ENCODE peak calls at places on chromosomes 13 and 19, in ten cellular contexts. One of them, this sample, is unnamed.

GRCh38 chr19:32537626-32538025 is 43.4 kb upstream of the PDCD5 start:
- DNase-seq in IMR-90: no peak
- DNase-seq in germinal center: no peak
- DNase-seq in fibroblast of lung: no peak
- DNase-seq in NCI-H748 treated with DMSO at 0.1 percent for 48 hours: peak
- DNase-seq in GM04504: no peak
- DNase-seq in hippocampal formation: no peak
- DNase-seq in activated CD4-positive, CD25-positive, alpha-beta regulatory T cell: no peak
- DNase-seq in cardiac fibroblast: no peak
- DNase-seq in left colon: no peak
- DNase-seq in this sample: no peak

GRCh38 chr13:29940715-29941114 is 90.3 kb upstream of the UBL3 start:
- DNase-seq in cardiac fibroblast: no peak
- DNase-seq in NCI-H748 treated with DMSO at 0.1 percent for 48 hours: no peak
- DNase-seq in fibroblast of lung: no peak
- DNase-seq in hippocampal formation: no peak
- DNase-seq in left colon: no peak
- DNase-seq in germinal center: no peak
- DNase-seq in IMR-90: no peak
- DNase-seq in activated CD4-positive, CD25-positive, alpha-beta regulatory T cell: no peak
- DNase-seq in GM04504: no peak
- DNase-seq in this sample: no peak

GRCh38 chr13:85347251-85347650 is 452.0 kb downstream of the SLITRK6 start:
- DNase-seq in germinal center: no peak
- DNase-seq in cardiac fibroblast: no peak
- DNase-seq in fibroblast of lung: peak
- DNase-seq in hippocampal formation: no peak
- DNase-seq in activated CD4-positive, CD25-positive, alpha-beta regulatory T cell: no peak
- DNase-seq in GM04504: no peak
- DNase-seq in left colon: no peak
- DNase-seq in NCI-H748 treated with DMSO at 0.1 percent for 48 hours: no peak
- DNase-seq in IMR-90: peak
- DNase-seq in this sample: peak

GRCh38 chr13:32581177-32581786 is 5.0 kb upstream of the PDS5B start:
- DNase-seq in GM04504: no peak
- DNase-seq in germinal center: peak
- DNase-seq in cardiac fibroblast: peak
- DNase-seq in hippocampal formation: peak
- DNase-seq in activated CD4-positive, CD25-positive, alpha-beta regulatory T cell: no peak
- DNase-seq in IMR-90: peak
- DNase-seq in fibroblast of lung: peak
- DNase-seq in NCI-H748 treated with DMSO at 0.1 percent for 48 hours: peak
- DNase-seq in left colon: no peak
- DNase-seq in this sample: peak

GRCh38 chr13:65834897-65835296 is 1395.2 kb downstream of the PCDH9 start:
- DNase-seq in cardiac fibroblast: no peak
- DNase-seq in IMR-90: peak
- DNase-seq in activated CD4-positive, CD25-positive, alpha-beta regulatory T cell: no peak
- DNase-seq in GM04504: no peak
- DNase-seq in hippocampal formation: no peak
- DNase-seq in NCI-H748 treated with DMSO at 0.1 percent for 48 hours: no peak
- DNase-seq in germinal center: no peak
- DNase-seq in fibroblast of lung: peak
- DNase-seq in left colon: no peak
- DNase-seq in this sample: peak

GRCh38 chr19:29215322-29215845 is 2.4 kb upstream of the UQCRFS1 start:
- DNase-seq in hippocampal formation: no peak
- DNase-seq in left colon: no peak
- DNase-seq in GM04504: no peak
- DNase-seq in activated CD4-positive, CD25-positive, alpha-beta regulatory T cell: no peak
- DNase-seq in IMR-90: no peak
- DNase-seq in germinal center: no peak
- DNase-seq in fibroblast of lung: no peak
- DNase-seq in NCI-H748 treated with DMSO at 0.1 percent for 48 hours: no peak
- DNase-seq in cardiac fibroblast: no peak
- DNase-seq in this sample: no peak

GRCh38 chr19:54792814-54793213 is 10.6 kb upstream of the KIR2DL4 start:
- DNase-seq in cardiac fibroblast: no peak
- DNase-seq in NCI-H748 treated with DMSO at 0.1 percent for 48 hours: no peak
- DNase-seq in activated CD4-positive, CD25-positive, alpha-beta regulatory T cell: no peak
- DNase-seq in GM04504: no peak
- DNase-seq in fibroblast of lung: no peak
- DNase-seq in left colon: no peak
- DNase-seq in IMR-90: no peak
- DNase-seq in hippocampal formation: no peak
- DNase-seq in germinal center: no peak
- DNase-seq in this sample: no peak

GRCh38 chr13:41132512-41133152 is at the start of gene KBTBD6:
- DNase-seq in cardiac fibroblast: peak
- DNase-seq in NCI-H748 treated with DMSO at 0.1 percent for 48 hours: peak
- DNase-seq in GM04504: peak
- DNase-seq in hippocampal formation: peak
- DNase-seq in IMR-90: peak
- DNase-seq in left colon: peak
- DNase-seq in activated CD4-positive, CD25-positive, alpha-beta regulatory T cell: peak
- DNase-seq in germinal center: peak
- DNase-seq in fibroblast of lung: peak
- DNase-seq in this sample: peak

GRCh38 chr19:49361438-49362047 is 673 bp downstream of the TEAD2 start:
- DNase-seq in NCI-H748 treated with DMSO at 0.1 percent for 48 hours: no peak
- DNase-seq in activated CD4-positive, CD25-positive, alpha-beta regulatory T cell: no peak
- DNase-seq in IMR-90: peak
- DNase-seq in GM04504: peak
- DNase-seq in fibroblast of lung: peak
- DNase-seq in germinal center: peak
- DNase-seq in cardiac fibroblast: peak
- DNase-seq in left colon: peak
- DNase-seq in hippocampal formation: no peak
- DNase-seq in this sample: peak

GRCh38 chr19:39299404-39299803 is 3.2 kb downstream of the IFNL1 start:
- DNase-seq in germinal center: no peak
- DNase-seq in hippocampal formation: no peak
- DNase-seq in NCI-H748 treated with DMSO at 0.1 percent for 48 hours: no peak
- DNase-seq in IMR-90: no peak
- DNase-seq in activated CD4-positive, CD25-positive, alpha-beta regulatory T cell: no peak
- DNase-seq in GM04504: no peak
- DNase-seq in cardiac fibroblast: no peak
- DNase-seq in left colon: no peak
- DNase-seq in fibroblast of lung: no peak
- DNase-seq in this sample: no peak

GRCh38 chr13:23631676-23632622 is 61.7 kb downstream of the TNFRSF19 start:
- DNase-seq in activated CD4-positive, CD25-positive, alpha-beta regulatory T cell: no peak
- DNase-seq in NCI-H748 treated with DMSO at 0.1 percent for 48 hours: no peak
- DNase-seq in cardiac fibroblast: no peak
- DNase-seq in IMR-90: no peak
- DNase-seq in fibroblast of lung: no peak
- DNase-seq in GM04504: no peak
- DNase-seq in hippocampal formation: no peak
- DNase-seq in left colon: no peak
- DNase-seq in germinal center: no peak
- DNase-seq in this sample: no peak

GRCh38 chr19:45311640-45312039 is 11.0 kb downstream of the CKM start:
- DNase-seq in NCI-H748 treated with DMSO at 0.1 percent for 48 hours: no peak
- DNase-seq in GM04504: no peak
- DNase-seq in left colon: no peak
- DNase-seq in IMR-90: no peak
- DNase-seq in fibroblast of lung: no peak
- DNase-seq in activated CD4-positive, CD25-positive, alpha-beta regulatory T cell: no peak
- DNase-seq in germinal center: no peak
- DNase-seq in cardiac fibroblast: no peak
- DNase-seq in hippocampal formation: no peak
- DNase-seq in this sample: no peak

GRCh38 chr13:47835470-47836228 is 165.4 kb downstream of the SUCLA2 start:
- DNase-seq in left colon: no peak
- DNase-seq in GM04504: no peak
- DNase-seq in fibroblast of lung: no peak
- DNase-seq in cardiac fibroblast: no peak
- DNase-seq in hippocampal formation: no peak
- DNase-seq in germinal center: no peak
- DNase-seq in NCI-H748 treated with DMSO at 0.1 percent for 48 hours: no peak
- DNase-seq in activated CD4-positive, CD25-positive, alpha-beta regulatory T cell: no peak
- DNase-seq in IMR-90: no peak
- DNase-seq in this sample: no peak

GRCh38 chr13:40306817-40307216 is 359.6 kb downstream of the FOXO1 start:
- DNase-seq in GM04504: no peak
- DNase-seq in IMR-90: no peak
- DNase-seq in cardiac fibroblast: peak
- DNase-seq in NCI-H748 treated with DMSO at 0.1 percent for 48 hours: no peak
- DNase-seq in fibroblast of lung: no peak
- DNase-seq in activated CD4-positive, CD25-positive, alpha-beta regulatory T cell: no peak
- DNase-seq in hippocampal formation: no peak
- DNase-seq in germinal center: no peak
- DNase-seq in left colon: no peak
- DNase-seq in this sample: peak

GRCh38 chr19:21569497-21569870 is 64.1 kb downstream of the ZNF429 start:
- DNase-seq in germinal center: no peak
- DNase-seq in cardiac fibroblast: peak
- DNase-seq in hippocampal formation: peak
- DNase-seq in IMR-90: no peak
- DNase-seq in NCI-H748 treated with DMSO at 0.1 percent for 48 hours: no peak
- DNase-seq in GM04504: no peak
- DNase-seq in left colon: no peak
- DNase-seq in fibroblast of lung: peak
- DNase-seq in activated CD4-positive, CD25-positive, alpha-beta regulatory T cell: peak
- DNase-seq in this sample: peak

GRCh38 chr19:28155265-28155664 is 1057.7 kb downstream of the UQCRFS1 start:
- DNase-seq in activated CD4-positive, CD25-positive, alpha-beta regulatory T cell: no peak
- DNase-seq in left colon: no peak
- DNase-seq in hippocampal formation: no peak
- DNase-seq in NCI-H748 treated with DMSO at 0.1 percent for 48 hours: no peak
- DNase-seq in IMR-90: no peak
- DNase-seq in cardiac fibroblast: no peak
- DNase-seq in GM04504: no peak
- DNase-seq in fibroblast of lung: no peak
- DNase-seq in germinal center: no peak
- DNase-seq in this sample: no peak

GRCh38 chr13:28597641-28598040 is 61.3 kb upstream of the POMP start:
- DNase-seq in left colon: no peak
- DNase-seq in activated CD4-positive, CD25-positive, alpha-beta regulatory T cell: no peak
- DNase-seq in NCI-H748 treated with DMSO at 0.1 percent for 48 hours: no peak
- DNase-seq in GM04504: no peak
- DNase-seq in cardiac fibroblast: peak
- DNase-seq in hippocampal formation: no peak
- DNase-seq in germinal center: no peak
- DNase-seq in IMR-90: peak
- DNase-seq in fibroblast of lung: peak
- DNase-seq in this sample: peak

GRCh38 chr19:33550741-33551140 is 29.1 kb upstream of the PEPD start:
- DNase-seq in NCI-H748 treated with DMSO at 0.1 percent for 48 hours: no peak
- DNase-seq in cardiac fibroblast: no peak
- DNase-seq in fibroblast of lung: no peak
- DNase-seq in activated CD4-positive, CD25-positive, alpha-beta regulatory T cell: no peak
- DNase-seq in IMR-90: no peak
- DNase-seq in GM04504: no peak
- DNase-seq in hippocampal formation: no peak
- DNase-seq in germinal center: no peak
- DNase-seq in left colon: no peak
- DNase-seq in this sample: no peak

GRCh38 chr13:28347456-28348371 is 147.2 kb downstream of the FLT1 start:
- DNase-seq in left colon: no peak
- DNase-seq in cardiac fibroblast: peak
- DNase-seq in activated CD4-positive, CD25-positive, alpha-beta regulatory T cell: no peak
- DNase-seq in GM04504: no peak
- DNase-seq in IMR-90: no peak
- DNase-seq in fibroblast of lung: no peak
- DNase-seq in hippocampal formation: no peak
- DNase-seq in NCI-H748 treated with DMSO at 0.1 percent for 48 hours: no peak
- DNase-seq in germinal center: no peak
- DNase-seq in this sample: peak

GRCh38 chr13:108346376-108346775 is 76.9 kb downstream of the TNFSF13B start:
- DNase-seq in activated CD4-positive, CD25-positive, alpha-beta regulatory T cell: peak
- DNase-seq in GM04504: no peak
- DNase-seq in NCI-H748 treated with DMSO at 0.1 percent for 48 hours: no peak
- DNase-seq in cardiac fibroblast: no peak
- DNase-seq in fibroblast of lung: no peak
- DNase-seq in left colon: no peak
- DNase-seq in hippocampal formation: no peak
- DNase-seq in IMR-90: no peak
- DNase-seq in germinal center: no peak
- DNase-seq in this sample: no peak

GRCh38 chr13:92838786-92839185 is 387.8 kb upstream of the GPC6 start:
- DNase-seq in hippocampal formation: no peak
- DNase-seq in IMR-90: peak
- DNase-seq in cardiac fibroblast: peak
- DNase-seq in activated CD4-positive, CD25-positive, alpha-beta regulatory T cell: no peak
- DNase-seq in GM04504: peak
- DNase-seq in fibroblast of lung: peak
- DNase-seq in germinal center: no peak
- DNase-seq in NCI-H748 treated with DMSO at 0.1 percent for 48 hours: no peak
- DNase-seq in left colon: no peak
- DNase-seq in this sample: peak

GRCh38 chr13:97648171-97648880 is 214.4 kb downstream of the RAP2A start:
- DNase-seq in cardiac fibroblast: peak
- DNase-seq in IMR-90: no peak
- DNase-seq in left colon: no peak
- DNase-seq in germinal center: no peak
- DNase-seq in fibroblast of lung: peak
- DNase-seq in hippocampal formation: no peak
- DNase-seq in activated CD4-positive, CD25-positive, alpha-beta regulatory T cell: no peak
- DNase-seq in NCI-H748 treated with DMSO at 0.1 percent for 48 hours: no peak
- DNase-seq in GM04504: no peak
- DNase-seq in this sample: peak

GRCh38 chr13:25683662-25684370 is 312.0 kb downstream of the ATP8A2 start:
- DNase-seq in left colon: no peak
- DNase-seq in cardiac fibroblast: no peak
- DNase-seq in fibroblast of lung: no peak
- DNase-seq in hippocampal formation: no peak
- DNase-seq in GM04504: no peak
- DNase-seq in germinal center: no peak
- DNase-seq in activated CD4-positive, CD25-positive, alpha-beta regulatory T cell: no peak
- DNase-seq in IMR-90: no peak
- DNase-seq in NCI-H748 treated with DMSO at 0.1 percent for 48 hours: no peak
- DNase-seq in this sample: no peak

GRCh38 chr19:9580728-9581127 is 3.6 kb downstream of the ZNF121 start:
- DNase-seq in GM04504: no peak
- DNase-seq in activated CD4-positive, CD25-positive, alpha-beta regulatory T cell: no peak
- DNase-seq in germinal center: no peak
- DNase-seq in IMR-90: no peak
- DNase-seq in hippocampal formation: no peak
- DNase-seq in fibroblast of lung: no peak
- DNase-seq in NCI-H748 treated with DMSO at 0.1 percent for 48 hours: no peak
- DNase-seq in left colon: no peak
- DNase-seq in cardiac fibroblast: no peak
- DNase-seq in this sample: no peak

GRCh38 chr13:48476215-48476614 is 56.7 kb downstream of the RCBTB2 start:
- DNase-seq in GM04504: no peak
- DNase-seq in hippocampal formation: peak
- DNase-seq in activated CD4-positive, CD25-positive, alpha-beta regulatory T cell: no peak
- DNase-seq in fibroblast of lung: no peak
- DNase-seq in left colon: no peak
- DNase-seq in cardiac fibroblast: no peak
- DNase-seq in germinal center: no peak
- DNase-seq in IMR-90: no peak
- DNase-seq in NCI-H748 treated with DMSO at 0.1 percent for 48 hours: no peak
- DNase-seq in this sample: no peak

GRCh38 chr19:41646589-41647204 is 19.8 kb upstream of the CEACAM4 start:
- DNase-seq in fibroblast of lung: no peak
- DNase-seq in GM04504: no peak
- DNase-seq in activated CD4-positive, CD25-positive, alpha-beta regulatory T cell: peak
- DNase-seq in cardiac fibroblast: peak
- DNase-seq in hippocampal formation: no peak
- DNase-seq in IMR-90: no peak
- DNase-seq in NCI-H748 treated with DMSO at 0.1 percent for 48 hours: no peak
- DNase-seq in left colon: no peak
- DNase-seq in germinal center: peak
- DNase-seq in this sample: peak

GRCh38 chr19:32675720-32676185 is at the start of gene RGS9BP:
- DNase-seq in cardiac fibroblast: peak
- DNase-seq in NCI-H748 treated with DMSO at 0.1 percent for 48 hours: peak
- DNase-seq in IMR-90: peak
- DNase-seq in activated CD4-positive, CD25-positive, alpha-beta regulatory T cell: peak
- DNase-seq in hippocampal formation: peak
- DNase-seq in fibroblast of lung: peak
- DNase-seq in germinal center: peak
- DNase-seq in GM04504: peak
- DNase-seq in left colon: peak
- DNase-seq in this sample: peak

GRCh38 chr19:41569481-41570150 is 6.3 kb upstream of the CEACAM21 start:
- DNase-seq in IMR-90: no peak
- DNase-seq in hippocampal formation: no peak
- DNase-seq in fibroblast of lung: no peak
- DNase-seq in GM04504: no peak
- DNase-seq in germinal center: no peak
- DNase-seq in activated CD4-positive, CD25-positive, alpha-beta regulatory T cell: no peak
- DNase-seq in cardiac fibroblast: no peak
- DNase-seq in NCI-H748 treated with DMSO at 0.1 percent for 48 hours: no peak
- DNase-seq in left colon: no peak
- DNase-seq in this sample: no peak